ENCODE peak calls at places on chromosomes 7 and 10, in ten cellular contexts. H is transverse colon, G is Panc1, N is heart left ventricle, F is choroid plexus epithelial cell, S is heart right ventricle, T is Peyer's patch, A is kidney epithelial cell, V is AG09309, J is endodermal cell. Y is an unnamed sample.

GRCh38 chr7:96285579-96285978 is 36.3 kb downstream of the SLC25A13 start:
- DNase-seq in N (no peak), T (no peak), G (no peak), S (no peak), J (no peak), H (no peak), F (no peak), V (no peak), A (no peak), Y (no peak)

GRCh38 chr10:124732931-124733536 is 11.1 kb downstream of the FAM53B start:
- DNase-seq in V (no peak), T (no peak), A (no peak), H (peak), S (no peak), J (peak), F (peak), N (peak), G (no peak), Y (peak)

GRCh38 chr7:158863611-158864506 is 7.5 kb downstream of the DYNC2I1 start:
- DNase-seq in V (peak), S (peak), N (peak), H (peak), G (no peak), F (peak), A (peak), J (peak), T (peak), Y (no peak)

GRCh38 chr10:52099026-52099600 is 215.0 kb upstream of the DKK1 start:
- DNase-seq in F (no peak), T (no peak), S (no peak), A (no peak), H (no peak), V (no peak), N (no peak), G (no peak), J (no peak), Y (no peak)

GRCh38 chr10:46272863-46273415 is 13.9 kb upstream of the ANTXRL start:
- DNase-seq in H (no peak), A (no peak), T (no peak), G (no peak), S (no peak), N (no peak), V (no peak), F (no peak), J (no peak), Y (no peak)

GRCh38 chr10:124744688-124745055 is 494 bp upstream of the FAM53B start:
- DNase-seq in J (no peak), G (no peak), S (no peak), N (no peak), A (no peak), H (no peak), V (no peak), F (peak), T (no peak), Y (no peak)

GRCh38 chr10:98446121-98446655 is 547 bp downstream of the HPS1 start:
- DNase-seq in J (peak), V (no peak), N (peak), S (no peak), T (no peak), G (no peak), A (no peak), H (peak), F (peak), Y (no peak)

GRCh38 chr7:136326045-136326610 is 349.0 kb upstream of the MTPN start:
- DNase-seq in N (no peak), G (no peak), S (no peak), V (no peak), H (no peak), J (no peak), F (no peak), A (no peak), T (no peak), Y (no peak)

GRCh38 chr7:136938476-136938875 is 70.0 kb downstream of the CHRM2 start:
- DNase-seq in J (no peak), V (no peak), A (no peak), F (no peak), S (no peak), G (no peak), H (no peak), N (no peak), T (no peak), Y (no peak)

GRCh38 chr7:80942261-80943041 is 23.6 kb upstream of the SEMA3C start:
- DNase-seq in H (peak), G (peak), F (peak), V (peak), N (peak), S (peak), J (peak), A (peak), T (no peak), Y (no peak)

GRCh38 chr7:131726680-131727079 is 170.3 kb upstream of the PODXL start:
- DNase-seq in H (no peak), G (no peak), T (no peak), F (no peak), V (no peak), S (no peak), A (no peak), N (no peak), J (no peak), Y (no peak)

GRCh38 chr10:70503776-70504175 is 25.2 kb downstream of the PALD1 start:
- DNase-seq in N (no peak), H (no peak), V (no peak), J (no peak), T (no peak), G (no peak), S (no peak), A (no peak), F (no peak), Y (no peak)

GRCh38 chr7:29106128-29106988 is 40.0 kb downstream of the CPVL start:
- DNase-seq in S (peak), N (peak), T (no peak), F (peak), V (peak), G (peak), A (no peak), H (no peak), J (peak), Y (no peak)

GRCh38 chr10:16583382-16583781 is 61.7 kb upstream of the C1QL3 start:
- DNase-seq in A (no peak), V (no peak), F (no peak), S (no peak), T (no peak), N (no peak), J (no peak), G (no peak), H (no peak), Y (no peak)

DNA sequence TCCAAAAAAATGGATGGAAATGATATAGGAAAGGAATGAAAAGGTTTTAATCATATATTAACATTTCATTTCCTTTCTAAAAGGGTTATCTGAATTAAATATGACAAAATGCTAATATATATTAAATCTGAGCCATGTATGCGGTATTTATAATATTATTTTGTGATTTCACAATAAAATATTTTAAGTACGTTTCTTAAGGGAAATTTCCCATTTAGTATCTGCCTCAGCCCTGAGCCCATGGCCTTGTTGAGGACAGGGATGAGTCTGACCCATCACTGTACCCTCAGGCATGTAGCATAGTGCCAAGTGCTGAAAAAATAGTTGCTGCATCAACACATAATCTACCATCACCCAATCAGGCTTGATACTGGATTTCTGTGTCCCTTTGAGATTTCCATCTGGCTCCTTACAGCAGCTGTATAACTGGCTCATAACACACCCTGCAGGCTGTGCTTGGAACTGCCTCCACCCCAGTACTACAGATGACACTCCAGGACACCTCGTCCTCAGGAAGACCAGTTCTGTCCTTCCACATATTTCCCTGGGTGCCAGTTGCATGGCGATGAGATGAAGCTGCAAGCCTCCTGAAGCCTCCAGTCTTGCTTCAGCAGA is 59.4 kb upstream of the ASAH2 start:
- DNase-seq in H (peak), G (peak), T (peak), J (peak), N (no peak), A (no peak), F (peak), S (no peak), V (no peak), Y (no peak)
- TF ChIP-seq CTCF in H (peak), G (peak), T (peak), J (peak), N (peak), A (peak), F (peak), S (no peak), V (peak), Y (peak)

GRCh38 chr7:33039257-33039904 is 23.2 kb downstream of the NT5C3A start:
- DNase-seq in T (no peak), A (no peak), V (no peak), H (no peak), S (no peak), G (no peak), F (peak), N (no peak), J (no peak), Y (no peak)
- H3K4me3 ChIP-seq in T (peak), A (peak), V (peak), H (peak), S (peak), G (peak), F (peak), N (peak), J (no peak), Y (peak)

DNA sequence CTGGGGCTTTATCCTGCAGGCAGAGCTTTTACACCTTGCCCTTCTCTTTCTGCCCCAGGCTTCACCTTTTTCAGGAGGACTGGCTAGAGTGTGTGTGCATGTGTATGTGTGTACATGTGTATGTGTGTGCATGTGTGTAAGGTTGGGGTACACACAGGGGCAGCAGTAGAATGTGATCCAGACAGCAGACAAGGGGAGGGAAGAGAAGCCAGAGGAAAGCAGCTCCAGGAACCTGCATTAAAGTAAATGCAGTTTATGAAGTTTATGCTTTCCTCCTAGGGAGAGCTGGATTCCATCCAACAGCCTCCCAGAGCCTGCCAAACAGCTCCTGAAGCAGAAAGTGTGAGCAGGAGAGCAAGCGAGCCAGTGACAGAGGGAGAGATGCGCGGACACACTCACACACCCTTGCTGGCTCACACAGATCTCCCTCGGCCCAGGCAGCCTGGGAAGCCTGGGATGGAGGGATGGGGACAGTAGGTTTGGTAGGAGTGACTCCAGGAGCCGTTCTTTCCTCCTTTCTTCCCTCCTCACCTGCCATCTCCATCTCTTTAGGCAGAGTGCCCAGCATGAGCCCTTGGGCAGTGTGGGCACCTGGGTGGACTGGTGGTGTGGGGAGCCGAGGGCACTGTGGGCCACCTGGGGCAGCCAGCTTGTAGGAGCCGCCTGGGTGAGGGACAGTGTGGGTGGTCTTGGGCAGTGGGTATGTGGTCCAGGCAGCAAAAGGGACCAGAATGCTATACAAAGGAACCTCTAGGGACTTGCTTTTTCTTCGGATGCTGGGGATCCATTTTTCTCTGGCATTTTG is 46.1 kb downstream of the PAX2 start:
- DNase-seq in G (no peak), N (no peak), H (no peak), T (no peak), S (no peak), V (no peak), F (peak), A (no peak), J (no peak), Y (no peak)
- TF ChIP-seq CTCF in G (no peak), N (no peak), H (no peak), T (no peak), S (no peak), V (no peak), F (no peak), A (no peak), J (no peak), Y (no peak)

GRCh38 chr10:132446195-132446581 is 49.2 kb downstream of the PWWP2B start:
- DNase-seq in S (no peak), V (no peak), N (no peak), H (no peak), A (no peak), G (no peak), J (no peak), F (no peak), T (no peak), Y (no peak)
- H3K4me3 ChIP-seq in S (no peak), V (no peak), N (no peak), H (no peak), A (no peak), G (no peak), J (no peak), F (no peak), T (no peak), Y (no peak)

GRCh38 chr7:152382244-152382643 is 53.6 kb downstream of the KMT2C start:
- DNase-seq in F (no peak), T (no peak), A (no peak), G (no peak), V (no peak), H (no peak), J (no peak), S (no peak), N (no peak), Y (no peak)

GRCh38 chr7:152383341-152384234 is 52.2 kb downstream of the KMT2C start:
- DNase-seq in G (no peak), V (peak), S (no peak), J (no peak), T (no peak), F (peak), H (no peak), N (no peak), A (no peak), Y (no peak)
- TF ChIP-seq CTCF in G (no peak), V (no peak), S (no peak), J (no peak), T (no peak), F (peak), H (no peak), N (no peak), A (no peak), Y (no peak)

GRCh38 chr7:47326808-47327207 is 255.1 kb downstream of the TNS3 start:
- DNase-seq in A (no peak), G (no peak), V (peak), F (peak), N (peak), J (peak), T (peak), S (peak), H (no peak), Y (no peak)

GRCh38 chr7:47328392-47329319 is 253.3 kb downstream of the TNS3 start:
- DNase-seq in A (no peak), G (no peak), H (no peak), J (no peak), S (peak), T (peak), V (no peak), N (peak), F (no peak), Y (no peak)

GRCh38 chr7:47327698-47328391 is 254.1 kb downstream of the TNS3 start:
- DNase-seq in T (peak), J (peak), A (no peak), H (peak), G (no peak), V (peak), F (peak), S (peak), N (peak), Y (no peak)

GRCh38 chr7:47326220-47326619 is 255.7 kb downstream of the TNS3 start:
- DNase-seq in T (no peak), N (no peak), S (no peak), F (peak), H (no peak), G (no peak), V (peak), J (peak), A (peak), Y (no peak)

GRCh38 chr7:47327306-47327697 is 254.6 kb downstream of the TNS3 start:
- DNase-seq in S (no peak), T (no peak), N (no peak), A (no peak), F (peak), H (no peak), G (no peak), V (no peak), J (no peak), Y (no peak)
- H3K4me3 ChIP-seq in S (peak), T (no peak), N (peak), A (no peak), F (peak), H (no peak), G (no peak), V (no peak), J (peak), Y (no peak)

GRCh38 chr7:4645241-4645640 is 36.9 kb upstream of the FOXK1 start:
- DNase-seq in S (no peak), H (no peak), J (no peak), V (no peak), G (no peak), F (no peak), N (no peak), T (no peak), A (no peak), Y (no peak)

GRCh38 chr7:4641091-4641666 is 40.9 kb upstream of the FOXK1 start:
- DNase-seq in T (no peak), A (no peak), F (no peak), N (no peak), H (no peak), S (no peak), J (no peak), G (no peak), V (no peak), Y (no peak)

GRCh38 chr7:4642468-4643203 is 39.5 kb upstream of the FOXK1 start:
- DNase-seq in N (no peak), J (no peak), S (no peak), A (no peak), G (no peak), F (no peak), H (no peak), T (no peak), V (no peak), Y (no peak)

GRCh38 chr7:4638781-4639575 is 43.1 kb upstream of the FOXK1 start:
- DNase-seq in S (no peak), T (no peak), H (no peak), F (no peak), J (no peak), G (no peak), N (no peak), V (no peak), A (no peak), Y (no peak)

GRCh38 chr7:4641667-4642467 is 40.2 kb upstream of the FOXK1 start:
- DNase-seq in G (peak), V (peak), N (peak), J (peak), H (peak), S (peak), F (peak), T (peak), A (peak), Y (peak)
- TF ChIP-seq CTCF in G (peak), V (peak), N (peak), J (peak), H (no peak), S (peak), F (no peak), T (peak), A (no peak), Y (peak)

DNA sequence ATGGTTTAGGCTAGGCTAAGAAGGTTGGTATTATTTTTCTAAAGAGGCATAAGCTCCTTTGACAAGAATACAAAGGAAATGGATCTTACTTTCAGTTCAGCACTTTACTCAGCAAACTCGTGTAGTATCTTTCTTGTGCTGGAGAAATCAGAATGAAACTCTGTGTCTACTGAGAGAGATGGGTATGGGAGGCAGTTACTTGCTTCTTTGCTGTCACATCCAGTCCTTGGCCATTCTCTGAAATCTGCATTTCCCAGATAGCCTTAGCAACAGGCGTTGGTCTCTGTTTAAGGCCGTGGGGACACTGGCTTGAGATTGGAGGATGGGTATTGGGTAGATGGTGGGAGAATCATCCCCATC is 180.5 kb downstream of the NRP1 start:
- DNase-seq in G (no peak), F (no peak), T (no peak), V (no peak), J (no peak), H (no peak), A (no peak), S (no peak), N (no peak), Y (no peak)
- H3K4me3 ChIP-seq in G (no peak), F (no peak), T (no peak), V (no peak), J (no peak), H (no peak), A (no peak), S (no peak), N (no peak), Y (no peak)